ENCODE peak calls at places on chromosome 20, in nine cellular contexts. E is sigmoid colon, T is heart right ventricle, G is left lung, N is H9, Q is GM12865, J is right atrium auricular region, Z is fibroblast of mammary gland, O is HFF-Myc. K is an unnamed sample.

GRCh38 chr20:51828762-51829161 is 26.4 kb upstream of the SALL4 start:
- DNase-seq in E (no peak), T (no peak), G (peak; percentile 75), N (peak; percentile 48), Q (no peak), J (no peak), Z (no peak), O (no peak), K (no peak)

GRCh38 chr20:22490287-22491187 is 93.8 kb downstream of the FOXA2 start:
- DNase-seq in E (peak; percentile 50), T (no peak), G (peak; percentile 83), N (peak; percentile 62), Q (no peak), J (no peak), Z (peak; percentile 2), O (no peak), K (no peak)

GRCh38 chr20:18488301-18488700 is 8.7 kb downstream of the RBBP9 start:
- DNase-seq in E (no peak), T (no peak), G (no peak), N (no peak), Q (no peak), J (no peak), Z (no peak), O (no peak), K (no peak)

GRCh38 chr20:10490706-10491105 is 55.6 kb downstream of the SLX4IP start:
- DNase-seq in E (no peak), T (no peak), G (no peak), N (peak; percentile 46), Q (no peak), J (no peak), Z (peak; percentile 45), O (no peak), K (no peak)

GRCh38 chr20:41783423-41784220 is 165.4 kb upstream of the CHD6 start:
- DNase-seq in E (no peak), T (no peak), G (no peak), N (no peak), Q (no peak), J (no peak), Z (no peak), O (no peak), K (no peak)

GRCh38 chr20:52047811-52048302 is 143.7 kb downstream of the ZFP64 start:
- DNase-seq in E (no peak), T (no peak), G (no peak), N (peak; percentile 39), Q (peak; percentile 12), J (no peak), Z (peak; percentile 55), O (no peak), K (peak; percentile 87)

GRCh38 chr20:3382836-3383235 is 24.6 kb downstream of the DNAAF9 start:
- DNase-seq in E (no peak), T (no peak), G (no peak), N (no peak), Q (no peak), J (no peak), Z (no peak), O (no peak), K (no peak)

GRCh38 chr20:11354841-11355240 is 562.9 kb upstream of the BTBD3 start:
- DNase-seq in E (no peak), T (no peak), G (no peak), N (no peak), Q (no peak), J (no peak), Z (no peak), O (no peak), K (no peak)

GRCh38 chr20:57980526-57980925 is 247.9 kb downstream of the ANKRD60 start:
- DNase-seq in E (no peak), T (no peak), G (no peak), N (no peak), Q (no peak), J (no peak), Z (no peak), O (no peak), K (no peak)

GRCh38 chr20:48682529-48683385 is 145.0 kb downstream of the PREX1 start:
- DNase-seq in E (peak; percentile 89), T (peak; percentile 84), G (peak; percentile 85), N (peak; percentile 76), Q (no peak), J (peak; percentile 79), Z (peak; percentile 96), O (peak; percentile 99), K (peak; percentile 94)

GRCh38 chr20:56454754-56455153 is 13.7 kb upstream of the RTF2 start:
- DNase-seq in E (no peak), T (no peak), G (no peak), N (no peak), Q (no peak), J (no peak), Z (no peak), O (no peak), K (no peak)

GRCh38 chr20:7976015-7976414 is 35.8 kb upstream of the HAO1 start:
- DNase-seq in E (no peak), T (no peak), G (no peak), N (no peak), Q (no peak), J (no peak), Z (peak; percentile 11), O (no peak), K (no peak)

GRCh38 chr20:33393609-33394008 is 7.7 kb downstream of the CDK5RAP1 start:
- DNase-seq in E (no peak), T (no peak), G (no peak), N (no peak), Q (no peak), J (no peak), Z (peak; percentile 44), O (no peak), K (no peak)
- TF ChIP-seq CTCF in E (no peak), T (no peak), G (no peak), N (no peak), Q (no peak), J (no peak), Z (no peak), O (no peak), K (no peak)

GRCh38 chr20:49965781-49966304 is 16.9 kb upstream of the SNAI1 start:
- DNase-seq in E (peak; percentile 4), T (no peak), G (no peak), N (no peak), Q (no peak), J (no peak), Z (no peak), O (no peak), K (no peak)

GRCh38 chr20:49961413-49961812 is 21.4 kb upstream of the SNAI1 start:
- DNase-seq in E (no peak), T (no peak), G (no peak), N (no peak), Q (no peak), J (no peak), Z (no peak), O (no peak), K (no peak)

GRCh38 chr20:49969946-49970345 is 12.8 kb upstream of the SNAI1 start:
- DNase-seq in E (no peak), T (no peak), G (no peak), N (no peak), Q (no peak), J (no peak), Z (no peak), O (no peak), K (no peak)

GRCh38 chr20:49969234-49969633 is 13.5 kb upstream of the SNAI1 start:
- DNase-seq in E (peak; percentile 35), T (no peak), G (no peak), N (no peak), Q (no peak), J (no peak), Z (no peak), O (no peak), K (no peak)

GRCh38 chr20:49964964-49965780 is 17.6 kb upstream of the SNAI1 start:
- DNase-seq in E (peak; percentile 46), T (no peak), G (no peak), N (peak; percentile 82), Q (peak; percentile 66), J (no peak), Z (no peak), O (no peak), K (peak; percentile 34)
- TF ChIP-seq CTCF in E (no peak), T (peak; percentile 30), G (peak; percentile 58), N (peak; percentile 94), Q (peak; percentile 71), J (no peak), Z (peak; percentile 80), O (peak; percentile 84), K (peak; percentile 84)

GRCh38 chr20:46977204-46977603 is 82.6 kb downstream of the EYA2 start:
- DNase-seq in E (no peak), T (no peak), G (no peak), N (no peak), Q (no peak), J (no peak), Z (no peak), O (no peak), K (no peak)
- TF ChIP-seq CTCF in E (no peak), T (no peak), G (no peak), N (no peak), Q (no peak), J (no peak), Z (no peak), O (no peak), K (no peak)

DNA sequence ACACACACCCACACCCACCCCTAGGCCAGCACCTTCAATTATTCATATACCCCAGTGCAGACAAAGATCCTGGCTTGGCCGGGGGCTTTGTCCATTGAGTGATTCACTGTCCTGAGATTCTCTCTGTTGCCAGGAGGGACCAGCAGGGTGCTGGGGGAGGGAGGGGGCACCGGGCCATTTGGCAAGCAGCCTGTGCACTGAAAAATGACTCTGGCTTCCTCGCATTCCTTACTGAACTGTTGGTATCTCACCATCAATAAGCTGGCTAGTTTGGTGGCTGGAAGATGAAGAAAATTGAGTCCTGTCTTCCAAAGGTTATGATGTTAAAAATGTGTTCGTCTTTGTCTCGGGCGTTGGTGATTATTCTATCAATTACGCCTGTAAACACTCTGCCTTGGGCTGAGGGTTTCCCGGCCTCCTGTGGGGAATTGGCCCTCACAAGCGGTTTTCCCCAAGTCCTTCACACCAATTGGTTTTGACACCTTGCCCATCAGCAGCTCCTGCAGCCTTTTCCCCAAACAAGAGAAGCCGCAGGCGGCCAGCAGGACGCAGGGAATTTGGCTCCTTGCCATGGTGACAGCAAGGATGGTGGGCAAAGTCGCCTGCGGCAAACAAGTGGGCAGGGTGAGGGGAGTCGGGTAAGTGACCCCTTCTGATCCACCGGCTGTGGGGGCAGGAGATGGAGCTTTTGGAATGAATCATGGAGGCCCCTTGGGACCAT is 4.9 kb downstream of the VSTM2L start:
- DNase-seq in E (no peak), T (no peak), G (peak; percentile 50), N (peak; percentile 53), Q (no peak), J (no peak), Z (peak; percentile 72), O (peak; percentile 11), K (peak; percentile 91)
- TF ChIP-seq CTCF in E (no peak), T (no peak), G (no peak), N (no peak), Q (no peak), J (no peak), Z (no peak), O (no peak), K (no peak)

GRCh38 chr20:37414636-37415035 is 68.7 kb downstream of the SRC start:
- DNase-seq in E (no peak), T (no peak), G (peak; percentile 50), N (no peak), Q (no peak), J (no peak), Z (no peak), O (no peak), K (no peak)
- TF ChIP-seq CTCF in E (no peak), T (no peak), G (no peak), N (no peak), Q (no peak), J (no peak), Z (no peak), O (no peak), K (no peak)

GRCh38 chr20:50794846-50795634 is at the start of gene BCAS4:
- DNase-seq in E (peak; percentile 83), T (peak; percentile 73), G (peak; percentile 93), N (peak; percentile 93), Q (peak; percentile 95), J (peak; percentile 70), Z (peak; percentile 70), O (no peak), K (peak; percentile 70)
- TF ChIP-seq CTCF in E (peak; percentile 84), T (peak; percentile 97), G (peak; percentile 81), N (no peak), Q (peak; percentile 87), J (peak; percentile 93), Z (peak; percentile 39), O (peak; percentile 57), K (peak; percentile 66)

K was measured in astrocyte of the spinal cord.